ENCODE peak calls at places on chromosomes 12 and 14, in five cellular contexts. Z is heart left ventricle, D is A549, K is tibial nerve, E is Panc1. H is an unnamed sample.

GRCh38 chr12:6041891-6042290 is 82.6 kb downstream of the VWF start:
- DNase-seq in Z (no peak), D (no peak), K (no peak), E (no peak), H (no peak)

GRCh38 chr14:85580536-85581165 is 50.7 kb downstream of the FLRT2 start:
- DNase-seq in Z (no peak), D (no peak), K (no peak), E (no peak), H (no peak)

GRCh38 chr14:62117010-62117717 is 354.9 kb downstream of the SNAPC1 start:
- DNase-seq in Z (peak; percentile 82), D (peak; percentile 15), K (no peak), E (no peak), H (no peak)

GRCh38 chr14:64391113-64391725 is 3.1 kb downstream of the MTHFD1 start:
- DNase-seq in Z (no peak), D (no peak), K (no peak), E (no peak), H (no peak)

GRCh38 chr12:57810450-57810849 is 8.1 kb downstream of the AVIL start:
- DNase-seq in Z (no peak), D (no peak), K (no peak), E (no peak), H (no peak)

GRCh38 chr14:68285421-68286179 is 466.0 kb downstream of the RAD51B start:
- DNase-seq in Z (no peak), D (no peak), K (no peak), E (no peak), H (peak; percentile 22)

GRCh38 chr12:6285532-6286306 is 24.8 kb upstream of the PLEKHG6 start:
- DNase-seq in Z (no peak), D (no peak), K (no peak), E (no peak), H (no peak)

GRCh38 chr12:3107954-3108353 is 30.8 kb downstream of the TSPAN9 start:
- DNase-seq in Z (no peak), D (no peak), K (no peak), E (no peak), H (no peak)

GRCh38 chr12:26845057-26845666 is 12.2 kb upstream of the ITPR2 start:
- DNase-seq in Z (peak; percentile 68), D (peak; percentile 50), K (peak; percentile 38), E (peak; percentile 15), H (no peak)

GRCh38 chr12:24470050-24470449 is 478.9 kb downstream of the BCAT1 start:
- DNase-seq in Z (no peak), D (no peak), K (no peak), E (no peak), H (no peak)

GRCh38 chr12:91380651-91381050 is 198.0 kb upstream of the DCN start:
- DNase-seq in Z (no peak), D (no peak), K (no peak), E (no peak), H (no peak)

GRCh38 chr12:90631581-90631980 is 323.4 kb downstream of the CCER1 start:
- DNase-seq in Z (no peak), D (no peak), K (no peak), E (no peak), H (no peak)

GRCh38 chr14:81927069-81927468 is 393.4 kb upstream of the SEL1L start:
- DNase-seq in Z (no peak), D (no peak), K (no peak), E (no peak), H (no peak)

GRCh38 chr12:24133385-24133784 is 183.9 kb upstream of the SOX5 start:
- DNase-seq in Z (no peak), D (no peak), K (no peak), E (no peak), H (no peak)

GRCh38 chr12:8553088-8553627 is 12.5 kb upstream of the CLEC4E start:
- DNase-seq in Z (no peak), D (no peak), K (no peak), E (no peak), H (no peak)

GRCh38 chr14:94026173-94026885 is at the start of gene OTUB2:
- DNase-seq in Z (peak; percentile 98), D (peak; percentile 100), K (peak; percentile 95), E (peak; percentile 97), H (peak; percentile 91)

GRCh38 chr12:75635606-75636444 is 124.4 kb upstream of the KRR1 start:
- DNase-seq in Z (no peak), D (peak; percentile 40), K (no peak), E (no peak), H (no peak)

GRCh38 chr14:24681056-24681455 is 47.1 kb upstream of the GZMB start:
- DNase-seq in Z (no peak), D (no peak), K (no peak), E (no peak), H (no peak)

GRCh38 chr14:68139466-68140110 is 320.0 kb downstream of the RAD51B start:
- DNase-seq in Z (no peak), D (no peak), K (no peak), E (no peak), H (no peak)

GRCh38 chr14:93041830-93042229 is 73.9 kb downstream of the ITPK1 start:
- DNase-seq in Z (no peak), D (no peak), K (no peak), E (no peak), H (no peak)

GRCh38 chr12:131631230-131631629 is 79.7 kb upstream of the SFSWAP start:
- DNase-seq in Z (no peak), D (no peak), K (no peak), E (no peak), H (no peak)

GRCh38 chr12:27696864-27697564 is 767 bp downstream of the REP15 start:
- DNase-seq in Z (no peak), D (no peak), K (no peak), E (no peak), H (no peak)

GRCh38 chr12:89373772-89374572 is 21.7 kb upstream of the DUSP6 start:
- DNase-seq in Z (no peak), D (no peak), K (no peak), E (no peak), H (no peak)

GRCh38 chr12:99948380-99948779 is 36.4 kb downstream of the ANKS1B start:
- DNase-seq in Z (no peak), D (no peak), K (no peak), E (no peak), H (no peak)

GRCh38 chr12:119678459-119678858 is 10.5 kb downstream of the PRKAB1 start:
- DNase-seq in Z (no peak), D (no peak), K (no peak), E (no peak), H (no peak)

DNA sequence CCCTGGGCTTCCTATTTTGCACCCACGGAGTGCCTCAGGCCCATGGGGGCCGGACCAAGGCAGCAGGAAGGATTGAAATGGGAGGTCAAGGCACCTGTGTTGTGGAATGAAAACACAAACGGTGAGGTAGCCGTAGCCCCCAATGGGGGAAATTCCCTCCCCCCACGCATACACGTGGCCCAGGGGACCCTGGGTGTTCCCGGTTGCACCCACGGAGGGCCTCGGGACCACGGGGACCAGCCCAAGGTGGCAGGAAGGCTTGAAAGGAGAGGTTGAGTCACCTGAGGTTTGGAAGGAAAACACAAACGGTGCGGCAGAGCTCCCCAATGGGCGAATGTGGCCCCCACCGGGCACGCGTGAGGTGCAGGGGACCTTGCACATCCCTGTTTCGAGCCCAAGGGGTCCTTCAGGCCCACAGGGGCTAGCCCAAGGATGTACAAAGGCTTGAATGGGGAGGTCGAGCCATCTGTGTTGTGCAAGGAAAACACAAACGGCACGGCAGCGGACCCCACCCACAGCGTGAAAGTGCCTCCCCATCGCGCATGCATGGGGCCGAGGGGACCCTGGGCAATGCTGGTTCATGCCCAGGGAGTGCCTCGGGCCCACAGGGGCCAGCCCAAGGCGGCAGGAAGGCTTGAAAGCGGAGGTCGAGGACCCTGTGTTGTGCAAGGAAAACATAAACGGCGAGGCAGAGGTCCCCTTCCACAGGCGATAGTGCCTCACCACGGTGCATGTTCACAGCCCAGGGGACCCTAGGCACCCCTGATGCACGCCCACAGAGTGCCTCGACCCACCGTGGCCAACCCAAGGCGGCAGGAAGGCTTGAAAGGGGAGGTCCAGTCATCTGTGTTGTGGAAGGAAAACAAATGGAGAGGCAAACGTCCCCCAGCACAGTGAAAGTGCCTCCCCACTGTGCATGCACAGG is 376.7 kb downstream of the ALG10 start:
- DNase-seq in Z (peak; percentile 51), D (no peak), K (peak; percentile 2), E (no peak), H (peak; percentile 7)
- H3K9me3 ChIP-seq in Z (no peaks in the 10 kb centered on the region), D (no peaks in the 10 kb centered on the region), K (peaks cover 4% of the 10 kb centered on the region), E (no peaks in the 10 kb centered on the region), H (peaks cover 4% of the 10 kb centered on the region)

GRCh38 chr14:79464468-79464867 is 746.8 kb downstream of the DIO2 start:
- DNase-seq in Z (no peak), D (no peak), K (no peak), E (no peak), H (no peak)
- H3K9me3 ChIP-seq in Z (no peaks in the 10 kb centered on the region), D (no peaks in the 10 kb centered on the region), K (no peaks in the 10 kb centered on the region), E (no peaks in the 10 kb centered on the region), H (no peaks in the 10 kb centered on the region)

DNA sequence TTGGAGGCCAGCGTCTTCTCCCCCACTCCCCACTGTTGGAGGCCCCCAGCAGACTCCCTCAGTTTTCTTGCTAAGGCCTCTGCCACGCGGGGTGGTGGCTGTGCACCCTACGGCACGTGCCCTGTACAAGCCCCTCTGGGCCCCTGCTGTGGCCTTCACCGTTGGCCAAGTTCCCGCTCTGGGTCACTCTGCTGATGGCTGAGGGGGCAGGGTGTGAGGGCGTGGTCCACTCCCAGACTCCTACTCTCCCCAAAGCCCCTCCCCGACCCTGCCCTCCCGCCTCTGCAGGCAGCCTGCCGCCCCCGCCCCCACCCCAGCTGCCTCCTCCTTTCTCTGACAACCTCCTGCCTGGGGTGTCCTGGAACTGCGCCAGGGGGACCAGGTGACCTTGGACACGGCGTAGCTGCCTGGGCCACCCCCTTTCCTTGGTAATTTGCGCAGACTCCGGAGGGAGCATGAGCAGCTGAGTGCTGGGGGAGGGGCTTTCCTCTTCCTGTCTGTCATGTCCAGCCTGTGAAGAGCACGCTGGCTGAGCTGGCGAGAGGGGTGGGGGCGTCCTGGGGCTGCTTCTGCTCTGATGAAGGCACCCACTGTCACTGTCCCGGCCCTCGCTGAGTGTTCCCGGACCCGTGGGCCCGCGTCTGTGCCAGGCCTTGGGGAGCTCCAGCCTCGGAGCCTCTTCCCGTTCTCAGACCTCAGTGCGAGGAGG is 84.9 kb downstream of the KIF26A start:
- DNase-seq in Z (peak; percentile 56), D (no peak), K (no peak), E (no peak), H (no peak)
- H3K9me3 ChIP-seq in Z (no peaks in the 10 kb centered on the region), D (no peaks in the 10 kb centered on the region), K (no peaks in the 10 kb centered on the region), E (no peaks in the 10 kb centered on the region), H (no peaks in the 10 kb centered on the region)

GRCh38 chr14:20197459-20197858 is 6.8 kb downstream of the OR11G2 start:
- DNase-seq in Z (no peak), D (no peak), K (no peak), E (no peak), H (no peak)
- H3K9me3 ChIP-seq in Z (no peaks in the 10 kb centered on the region), D (no peaks in the 10 kb centered on the region), K (no peaks in the 10 kb centered on the region), E (no peaks in the 10 kb centered on the region), H (no peaks in the 10 kb centered on the region)

DNA sequence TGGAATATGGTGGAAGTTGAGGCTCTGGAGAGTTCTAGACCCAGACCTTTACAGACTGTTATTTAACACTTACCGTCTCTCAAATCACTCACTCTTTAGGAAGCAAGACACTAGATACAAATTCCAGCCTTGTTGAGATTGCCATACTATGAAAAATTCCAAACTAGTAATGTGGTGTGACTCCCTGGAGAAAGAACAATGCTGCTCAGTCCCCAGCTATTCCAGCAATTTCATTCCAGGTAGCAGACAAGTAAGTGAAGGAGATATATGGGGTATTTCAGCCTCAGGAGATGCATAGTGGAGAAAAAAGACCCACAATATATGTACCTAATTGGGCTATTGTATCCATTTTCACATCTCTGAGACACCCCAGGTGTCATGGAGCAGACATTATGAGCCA is 678.9 kb upstream of the LMO3 start:
- DNase-seq in Z (no peak), D (no peak), K (no peak), E (no peak), H (no peak)
- H3K9me3 ChIP-seq in Z (peaks cover 3% of the 10 kb centered on the region), D (peaks cover 11% of the 10 kb centered on the region), K (peaks cover 3% of the 10 kb centered on the region), E (no peaks in the 10 kb centered on the region), H (no peaks in the 10 kb centered on the region)